ENCODE peak calls at places on chromosomes 4 and X, in four cellular contexts. W, L, V and M are unnamed samples.

GRCh38 chrX:1582686-1583437 is 8.5 kb upstream of the AKAP17A start:
- DNase-seq in V (no peak), L (no peak), W (peak), M (no peak)

GRCh38 chr4:40475609-40476008 is 140.5 kb downstream of the CHRNA9 start:
- DNase-seq in V (no peak), W (no peak), L (no peak), M (no peak)

GRCh38 chr4:73028621-73029020 is 40.9 kb downstream of the COX18 start:
- DNase-seq in W (no peak), V (no peak), L (no peak), M (no peak)

GRCh38 chr4:71772592-71772991 is 11.3 kb downstream of the GC start:
- DNase-seq in L (no peak), W (no peak), V (no peak), M (no peak)

GRCh38 chr4:2792396-2792710 is 532 bp upstream of the SH3BP2 start:
- DNase-seq in V (no peak), L (no peak), W (no peak), M (no peak)

GRCh38 chr4:79082988-79083387 is 143.8 kb upstream of the PAQR3 start:
- DNase-seq in W (no peak), L (no peak), V (no peak), M (no peak)

GRCh38 chr4:54218736-54219135 is 10.4 kb upstream of the PDGFRA start:
- DNase-seq in L (no peak), V (no peak), W (no peak), M (no peak)

GRCh38 chrX:100864967-100865366 is 9.2 kb downstream of the NOX1 start:
- DNase-seq in L (no peak), V (no peak), W (no peak), M (no peak)

GRCh38 chrX:17595456-17596035 is 141.7 kb upstream of the SCML1 start:
- DNase-seq in L (no peak), W (no peak), V (no peak), M (no peak)

GRCh38 chr4:188015025-188015778 is 19.6 kb downstream of the ZFP42 start:
- DNase-seq in W (no peak), L (no peak), V (no peak), M (no peak)

GRCh38 chr4:173057906-173058305 is 110.7 kb upstream of the GALNT7 start:
- DNase-seq in V (no peak), L (no peak), W (no peak), M (no peak)

GRCh38 chr4:121324331-121324730 is 56.5 kb downstream of the QRFPR start:
- DNase-seq in W (no peak), L (no peak), V (no peak), M (no peak)

GRCh38 chr4:76802546-76803021 is 95.4 kb downstream of the SOWAHB start:
- DNase-seq in V (no peak), W (no peak), L (no peak), M (no peak)

GRCh38 chrX:71603618-71604017 is 14.7 kb downstream of the CXCR3 start:
- DNase-seq in W (no peak), V (no peak), L (no peak), M (no peak)

GRCh38 chrX:30275498-30275897 is 28.6 kb downstream of the MAGEB1 start:
- DNase-seq in V (no peak), L (no peak), W (no peak), M (no peak)

GRCh38 chr4:22094217-22094616 is 145.6 kb upstream of the KCNIP4 start:
- DNase-seq in W (no peak), V (no peak), L (no peak), M (no peak)

GRCh38 chr4:22099896-22100295 is 151.3 kb upstream of the KCNIP4 start:
- DNase-seq in W (no peak), V (no peak), L (no peak), M (no peak)
- TF ChIP-seq SPI1 in W (no peak), V (no peak), L (no peak), M (no peak)

GRCh38 chrX:45784590-45784989 is 583.9 kb upstream of the DIPK2B start:
- DNase-seq in L (no peak), W (no peak), V (no peak), M (no peak)
- TF ChIP-seq SPI1 in L (no peak), W (no peak), V (no peak), M (no peak)

GRCh38 chr4:74715731-74716435 is 78.4 kb downstream of the BTC start:
- DNase-seq in L (no peak), V (no peak), W (no peak), M (no peak)
- TF ChIP-seq SPI1 in L (no peak), V (no peak), W (no peak), M (no peak)

GRCh38 chrX:57906790-57907189 is 3.5 kb downstream of the ZXDA start:
- DNase-seq in V (no peak), L (no peak), W (no peak), M (no peak)
- TF ChIP-seq SPI1 in V (no peak), L (no peak), W (no peak), M (no peak)

GRCh38 chr4:27467351-27467750 is 606.7 kb downstream of the STIM2 start:
- DNase-seq in L (no peak), W (no peak), V (no peak), M (no peak)

DNA sequence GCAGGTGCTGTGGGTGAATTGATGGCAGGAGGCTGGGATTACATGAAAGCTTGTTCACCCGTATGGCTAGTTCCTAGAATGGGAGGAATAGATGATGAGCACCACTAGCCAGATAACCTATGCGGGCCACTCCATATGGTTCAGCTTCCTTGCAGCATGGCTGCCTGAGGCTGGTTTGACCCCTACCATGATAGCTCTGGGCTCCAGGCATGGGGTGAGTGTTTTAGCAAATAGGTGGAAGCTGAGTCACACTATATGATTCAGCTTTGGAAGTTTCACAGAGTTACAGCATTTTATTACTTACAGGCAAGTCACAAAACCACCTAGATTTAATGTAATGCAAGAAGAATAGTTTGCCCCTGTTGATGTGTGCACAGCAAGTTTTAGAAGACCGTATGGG is 603.2 kb downstream of the STIM2 start:
- DNase-seq in L (no peak), V (no peak), W (no peak), M (no peak)
- TF ChIP-seq SPI1 in L (no peak), V (no peak), W (no peak), M (no peak)